ENCODE peak calls at places on chromosomes 2 and 18, in five cellular contexts. One of them, this sample, is unnamed. For H3K36me3, the result is how much of the 10 kb centered on the place peaks cover.

GRCh38 chr18:8657873-8658521 is 47.4 kb upstream of the MTCL1 start:
- DNase-seq in IMR-90: peak
- DNase-seq in tibial nerve: no peak
- DNase-seq in tibial artery: no peak
- DNase-seq in astrocyte: peak
- DNase-seq in this sample: no peak

GRCh38 chr18:46660955-46661749 is 4.1 kb upstream of the LOXHD1 start:
- DNase-seq in IMR-90: peak
- DNase-seq in tibial nerve: no peak
- DNase-seq in tibial artery: no peak
- DNase-seq in astrocyte: peak
- DNase-seq in this sample: no peak

GRCh38 chr2:36473230-36473629 is 117.7 kb downstream of the CRIM1 start:
- DNase-seq in IMR-90: no peak
- DNase-seq in tibial nerve: no peak
- DNase-seq in tibial artery: no peak
- DNase-seq in astrocyte: no peak
- DNase-seq in this sample: no peak

GRCh38 chr2:189836644-189837043 is 52.4 kb downstream of the PMS1 start:
- DNase-seq in IMR-90: peak
- DNase-seq in tibial nerve: no peak
- DNase-seq in tibial artery: no peak
- DNase-seq in astrocyte: peak
- DNase-seq in this sample: no peak

GRCh38 chr2:227629435-227629834 is 12.1 kb downstream of the SCYGR4 start:
- DNase-seq in IMR-90: no peak
- DNase-seq in tibial nerve: no peak
- DNase-seq in tibial artery: no peak
- DNase-seq in astrocyte: no peak
- DNase-seq in this sample: no peak

GRCh38 chr2:126413079-126413478 is 242.9 kb upstream of the GYPC start:
- DNase-seq in IMR-90: no peak
- DNase-seq in tibial nerve: no peak
- DNase-seq in tibial artery: no peak
- DNase-seq in astrocyte: no peak
- DNase-seq in this sample: no peak

GRCh38 chr2:69780907-69781306 is 39.0 kb downstream of the ANXA4 start:
- DNase-seq in IMR-90: no peak
- DNase-seq in tibial nerve: no peak
- DNase-seq in tibial artery: no peak
- DNase-seq in astrocyte: no peak
- DNase-seq in this sample: no peak

GRCh38 chr2:58769494-58770239 is 528.5 kb upstream of the FANCL start:
- DNase-seq in IMR-90: no peak
- DNase-seq in tibial nerve: no peak
- DNase-seq in tibial artery: no peak
- DNase-seq in astrocyte: no peak
- DNase-seq in this sample: no peak

GRCh38 chr2:1787799-1788477 is 43.6 kb upstream of the PXDN start:
- DNase-seq in IMR-90: no peak
- DNase-seq in tibial nerve: no peak
- DNase-seq in tibial artery: no peak
- DNase-seq in astrocyte: no peak
- DNase-seq in this sample: no peak

DNA sequence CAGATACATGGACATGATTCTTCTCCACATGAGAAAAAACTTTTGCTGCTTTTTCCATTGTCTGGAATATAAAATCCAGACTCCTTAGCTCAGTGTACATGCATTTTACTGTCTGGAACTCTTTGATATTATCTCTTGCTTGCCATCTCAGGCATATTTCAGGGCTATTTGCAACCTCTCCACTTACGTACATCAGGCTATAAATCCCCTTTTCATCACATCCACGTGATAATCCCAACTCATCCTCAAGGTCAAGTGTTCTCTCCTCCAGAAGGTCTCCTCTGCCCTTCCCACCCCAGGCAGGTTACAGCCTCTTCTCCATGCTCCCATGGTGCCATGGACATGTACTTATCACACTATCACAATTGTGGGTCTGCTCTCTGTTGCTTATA is 202.4 kb upstream of the RBMS1 start:
- DNase-seq in IMR-90: no peak
- DNase-seq in tibial nerve: no peak
- DNase-seq in tibial artery: no peak
- DNase-seq in astrocyte: no peak
- DNase-seq in this sample: no peak
- H3K27ac ChIP-seq in IMR-90: peak
- H3K27ac ChIP-seq in tibial nerve: no peak
- H3K27ac ChIP-seq in tibial artery: no peak
- H3K27ac ChIP-seq in astrocyte: no peak
- H3K27ac ChIP-seq in this sample: no peak

GRCh38 chr18:51427012-51427411 is 229.5 kb upstream of the MEX3C start:
- DNase-seq in IMR-90: no peak
- DNase-seq in tibial nerve: no peak
- DNase-seq in tibial artery: no peak
- DNase-seq in astrocyte: no peak
- DNase-seq in this sample: no peak

GRCh38 chr18:51430538-51430937 is 233.1 kb upstream of the MEX3C start:
- DNase-seq in IMR-90: no peak
- DNase-seq in tibial nerve: no peak
- DNase-seq in tibial artery: no peak
- DNase-seq in astrocyte: no peak
- DNase-seq in this sample: no peak

GRCh38 chr18:51425475-51425874 is 228.0 kb upstream of the MEX3C start:
- DNase-seq in IMR-90: no peak
- DNase-seq in tibial nerve: no peak
- DNase-seq in tibial artery: no peak
- DNase-seq in astrocyte: no peak
- DNase-seq in this sample: no peak

GRCh38 chr18:51429644-51430043 is 232.2 kb upstream of the MEX3C start:
- DNase-seq in IMR-90: no peak
- DNase-seq in tibial nerve: no peak
- DNase-seq in tibial artery: no peak
- DNase-seq in astrocyte: no peak
- DNase-seq in this sample: no peak

DNA sequence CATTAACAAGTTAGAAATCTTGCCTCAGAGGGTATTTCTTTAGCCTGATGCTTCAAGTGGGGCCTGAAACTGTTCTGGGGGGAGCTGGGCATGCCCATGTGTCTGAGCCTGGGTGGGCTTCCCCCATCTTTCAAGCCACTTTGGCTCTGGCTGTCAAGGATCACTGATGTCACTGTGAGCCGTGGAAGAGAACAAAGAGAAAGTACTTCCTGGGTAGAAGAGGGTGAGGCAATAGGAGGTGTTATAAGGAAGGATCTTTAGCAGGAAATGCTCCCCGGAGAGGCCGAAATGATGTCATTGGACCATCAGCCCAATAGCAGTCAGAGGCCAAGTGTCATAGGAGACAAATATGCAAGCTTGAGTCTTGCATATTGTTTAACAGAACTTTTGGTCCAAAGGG is 228.4 kb upstream of the MEX3C start:
- DNase-seq in IMR-90: no peak
- DNase-seq in tibial nerve: no peak
- DNase-seq in tibial artery: no peak
- DNase-seq in astrocyte: no peak
- DNase-seq in this sample: no peak
- TF ChIP-seq CTCF in IMR-90: no peak
- TF ChIP-seq CTCF in tibial nerve: no peak
- TF ChIP-seq CTCF in tibial artery: no peak
- TF ChIP-seq CTCF in astrocyte: no peak
- TF ChIP-seq CTCF in this sample: no peak

DNA sequence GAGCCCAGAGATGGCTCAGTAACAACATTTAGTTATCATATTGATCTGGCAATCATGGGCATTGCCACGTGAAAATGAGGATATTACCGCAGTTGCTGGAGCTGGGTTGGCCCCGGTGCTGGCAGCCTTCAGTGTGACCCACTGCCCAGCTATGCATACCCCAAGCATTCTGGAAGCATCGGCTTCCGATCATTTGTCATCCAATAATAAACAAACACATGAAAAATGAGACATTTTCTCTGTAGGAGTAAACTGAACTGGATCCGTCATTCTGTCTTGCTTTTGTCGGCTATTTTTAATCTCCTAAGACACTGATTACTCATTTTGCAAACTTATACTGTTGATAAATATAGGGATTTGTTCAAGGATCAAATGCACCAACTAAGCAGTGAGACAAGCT is 229.2 kb downstream of the ATAD2B start:
- DNase-seq in IMR-90: peak
- DNase-seq in tibial nerve: no peak
- DNase-seq in tibial artery: no peak
- DNase-seq in astrocyte: peak
- DNase-seq in this sample: no peak
- H3K36me3 ChIP-seq in IMR-90: half or more
- H3K36me3 ChIP-seq in tibial nerve: under half
- H3K36me3 ChIP-seq in tibial artery: under half
- H3K36me3 ChIP-seq in astrocyte: under half
- H3K36me3 ChIP-seq in this sample: under half

GRCh38 chr2:85244798-85245197 is 83.0 kb downstream of the TGOLN2 start:
- DNase-seq in IMR-90: no peak
- DNase-seq in tibial nerve: no peak
- DNase-seq in tibial artery: no peak
- DNase-seq in astrocyte: no peak
- DNase-seq in this sample: no peak

GRCh38 chr2:85240055-85240454 is 87.7 kb downstream of the TGOLN2 start:
- DNase-seq in IMR-90: no peak
- DNase-seq in tibial nerve: no peak
- DNase-seq in tibial artery: no peak
- DNase-seq in astrocyte: no peak
- DNase-seq in this sample: no peak

GRCh38 chr2:85239102-85239501 is 88.7 kb downstream of the TGOLN2 start:
- DNase-seq in IMR-90: no peak
- DNase-seq in tibial nerve: no peak
- DNase-seq in tibial artery: no peak
- DNase-seq in astrocyte: no peak
- DNase-seq in this sample: no peak

GRCh38 chr2:85243101-85244072 is 84.4 kb downstream of the TGOLN2 start:
- DNase-seq in IMR-90: no peak
- DNase-seq in tibial nerve: peak
- DNase-seq in tibial artery: peak
- DNase-seq in astrocyte: no peak
- DNase-seq in this sample: no peak

GRCh38 chr2:85242321-85242720 is 85.5 kb downstream of the TGOLN2 start:
- DNase-seq in IMR-90: no peak
- DNase-seq in tibial nerve: no peak
- DNase-seq in tibial artery: no peak
- DNase-seq in astrocyte: no peak
- DNase-seq in this sample: no peak
- H3K27ac ChIP-seq in IMR-90: no peak
- H3K27ac ChIP-seq in tibial nerve: no peak
- H3K27ac ChIP-seq in tibial artery: no peak
- H3K27ac ChIP-seq in astrocyte: no peak
- H3K27ac ChIP-seq in this sample: no peak

DNA sequence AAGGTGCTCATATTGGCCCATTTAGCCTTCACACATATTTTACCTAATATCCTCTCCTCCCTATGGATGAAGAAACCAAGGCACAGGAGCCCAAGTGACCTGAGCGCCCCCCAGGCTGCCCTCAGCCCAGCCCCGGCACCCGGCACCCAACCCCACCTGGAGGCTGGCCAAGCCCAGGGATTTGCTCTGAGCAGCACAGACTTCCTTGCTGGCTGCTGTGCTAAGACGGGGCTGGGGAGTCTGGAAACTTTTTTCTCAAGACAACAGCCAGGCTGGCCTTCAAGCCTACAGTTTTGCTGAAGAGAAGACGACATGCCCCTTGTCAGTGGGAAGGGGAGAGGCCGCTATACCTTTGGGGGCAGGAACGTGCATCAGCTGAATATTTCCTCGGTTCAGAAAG is 52.7 kb upstream of the LAMA1 start:
- DNase-seq in IMR-90: no peak
- DNase-seq in tibial nerve: no peak
- DNase-seq in tibial artery: no peak
- DNase-seq in astrocyte: no peak
- DNase-seq in this sample: no peak
- TF ChIP-seq CTCF in IMR-90: no peak
- TF ChIP-seq CTCF in tibial nerve: no peak
- TF ChIP-seq CTCF in tibial artery: no peak
- TF ChIP-seq CTCF in astrocyte: no peak
- TF ChIP-seq CTCF in this sample: no peak

DNA sequence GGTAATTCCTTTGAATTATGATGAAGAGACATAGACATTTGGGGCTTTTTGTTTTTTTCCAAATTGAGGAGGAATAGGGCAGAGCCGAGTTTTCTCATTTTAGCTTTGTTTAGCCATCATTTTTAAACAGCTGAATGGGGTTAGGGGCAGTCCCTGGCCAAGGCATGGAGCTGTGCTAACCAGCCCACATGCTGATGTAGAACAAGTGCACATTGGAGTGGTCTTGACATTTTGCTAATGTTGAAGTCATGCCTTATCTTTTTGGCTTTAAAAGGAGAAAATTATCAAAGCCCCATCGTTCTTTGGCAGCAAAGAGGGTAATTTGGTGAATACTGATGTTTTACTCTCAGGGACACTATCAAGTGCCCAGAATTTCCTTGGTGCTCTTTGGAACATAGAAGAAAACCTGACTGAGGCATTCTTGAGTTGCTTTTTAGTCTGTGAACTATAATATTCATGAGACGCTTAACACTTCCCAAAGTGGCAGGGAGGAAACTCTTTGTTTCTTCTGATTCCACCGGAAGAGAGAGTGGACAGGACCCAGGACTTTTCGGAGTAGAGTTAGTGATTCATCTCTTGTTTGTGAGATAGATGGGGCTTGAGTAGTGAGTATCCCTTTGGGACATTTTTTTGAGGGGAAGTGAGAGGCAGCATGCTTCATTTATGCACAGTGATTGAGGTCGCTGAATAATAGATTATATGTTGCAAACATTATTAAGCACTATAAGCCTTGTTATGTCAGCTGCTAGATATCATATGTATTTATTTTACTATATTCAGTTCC is 45.0 kb downstream of the MTA3 start:
- DNase-seq in IMR-90: no peak
- DNase-seq in tibial nerve: no peak
- DNase-seq in tibial artery: no peak
- DNase-seq in astrocyte: peak
- DNase-seq in this sample: no peak
- H3K36me3 ChIP-seq in IMR-90: under half
- H3K36me3 ChIP-seq in tibial nerve: under half
- H3K36me3 ChIP-seq in tibial artery: under half
- H3K36me3 ChIP-seq in astrocyte: under half
- H3K36me3 ChIP-seq in this sample: under half

GRCh38 chr18:62693659-62694058 is 21.7 kb upstream of the PHLPP1 start:
- DNase-seq in IMR-90: no peak
- DNase-seq in tibial nerve: no peak
- DNase-seq in tibial artery: no peak
- DNase-seq in astrocyte: no peak
- DNase-seq in this sample: no peak

GRCh38 chr18:62690416-62690815 is 24.9 kb upstream of the PHLPP1 start:
- DNase-seq in IMR-90: no peak
- DNase-seq in tibial nerve: no peak
- DNase-seq in tibial artery: no peak
- DNase-seq in astrocyte: no peak
- DNase-seq in this sample: no peak

GRCh38 chr18:62683935-62684334 is 31.4 kb upstream of the PHLPP1 start:
- DNase-seq in IMR-90: no peak
- DNase-seq in tibial nerve: no peak
- DNase-seq in tibial artery: no peak
- DNase-seq in astrocyte: no peak
- DNase-seq in this sample: no peak

GRCh38 chr18:62688743-62689317 is 26.5 kb upstream of the PHLPP1 start:
- DNase-seq in IMR-90: no peak
- DNase-seq in tibial nerve: no peak
- DNase-seq in tibial artery: no peak
- DNase-seq in astrocyte: no peak
- DNase-seq in this sample: no peak
- H3K27ac ChIP-seq in IMR-90: no peak
- H3K27ac ChIP-seq in tibial nerve: no peak
- H3K27ac ChIP-seq in tibial artery: no peak
- H3K27ac ChIP-seq in astrocyte: no peak
- H3K27ac ChIP-seq in this sample: no peak